ENCODE peak calls at places on chromosome 6, in five cellular contexts. D is G401, Q is RPMI8226, G is NCI-H1417, A is body of pancreas. I is an unnamed sample.
A peak's percentile ranks its signal among the peaks of the same experiment; 100 is the strongest.

GRCh38 chr6:31203345-31203979 is 33.0 kb upstream of the POU5F1 start:
- DNase-seq in D (no peak), Q (peak; percentile 83), G (peak; percentile 70), A (peak; percentile 53), I (peak; percentile 97)

GRCh38 chr6:126112171-126112632 is 125.9 kb downstream of the TRMT11 start:
- DNase-seq in D (peak; percentile 15), Q (no peak), G (no peak), A (no peak), I (no peak)

GRCh38 chr6:47028835-47029360 is 13.2 kb downstream of the ADGRF1 start:
- DNase-seq in D (no peak), Q (no peak), G (no peak), A (no peak), I (no peak)

GRCh38 chr6:166440106-166440505 is 57.4 kb upstream of the MPC1 start:
- DNase-seq in D (no peak), Q (no peak), G (no peak), A (no peak), I (no peak)

GRCh38 chr6:443621-444175 is 52.1 kb downstream of the IRF4 start:
- DNase-seq in D (no peak), Q (no peak), G (no peak), A (no peak), I (no peak)

GRCh38 chr6:27791182-27791939 is 120.8 kb downstream of the OR2B2 start:
- DNase-seq in D (peak; percentile 82), Q (peak; percentile 75), G (peak; percentile 71), A (peak; percentile 66), I (peak; percentile 67)

GRCh38 chr6:90537723-90538407 is 49.0 kb downstream of the MAP3K7 start:
- DNase-seq in D (no peak), Q (peak; percentile 68), G (no peak), A (no peak), I (no peak)

GRCh38 chr6:71228461-71229041 is 60.1 kb upstream of the OGFRL1 start:
- DNase-seq in D (no peak), Q (peak; percentile 40), G (no peak), A (no peak), I (no peak)

GRCh38 chr6:21080221-21080620 is 513.3 kb upstream of the SOX4 start:
- DNase-seq in D (no peak), Q (no peak), G (no peak), A (no peak), I (no peak)

GRCh38 chr6:14772188-14772587 is 473.7 kb upstream of the JARID2 start:
- DNase-seq in D (no peak), Q (no peak), G (no peak), A (no peak), I (no peak)

GRCh38 chr6:165662671-165663282 is at the start of gene PDE10A:
- DNase-seq in D (no peak), Q (no peak), G (no peak), A (no peak), I (no peak)

GRCh38 chr6:20180935-20181334 is 31.3 kb downstream of the MBOAT1 start:
- DNase-seq in D (no peak), Q (no peak), G (no peak), A (no peak), I (no peak)

GRCh38 chr6:15754035-15754705 is 91.3 kb upstream of the DTNBP1 start:
- DNase-seq in D (no peak), Q (no peak), G (no peak), A (no peak), I (no peak)

GRCh38 chr6:28565823-28566526 is 40.3 kb downstream of the GPX5 start:
- DNase-seq in D (no peak), Q (no peak), G (no peak), A (no peak), I (no peak)

GRCh38 chr6:110682460-110682853 is 132.8 kb downstream of the CDK19 start:
- DNase-seq in D (peak; percentile 89), Q (peak; percentile 74), G (peak; percentile 55), A (peak; percentile 72), I (peak; percentile 87)